ENCODE peak calls at places on chromosomes 12 and 14, in four cellular contexts. Z is dorsolateral prefrontal cortex; T is stimulated activated naive B cell treated with anti-CD40 and anti-IgM and Interleukin-4, amounts not matched to agents 10 μg/mL and 1 μg/mL and 100 μg/mL, for 72 hours; G is RWPE1. Y is an unnamed sample.
A peak's percentile ranks its signal among the peaks of the same experiment; 100 is the strongest.

GRCh38 chr14:61477845-61478438 is 156.6 kb downstream of the PRKCH start:
- DNase-seq in Z (no peak), T (no peak), G (no peak), Y (no peak)

GRCh38 chr12:108640802-108641445 is 7.2 kb upstream of the SELPLG start:
- DNase-seq in Z (peak; percentile 45), T (no peak), G (no peak), Y (no peak)

GRCh38 chr12:47449797-47450196 is 256.0 kb downstream of the RPAP3 start:
- DNase-seq in Z (no peak), T (peak; percentile 20), G (no peak), Y (no peak)

GRCh38 chr14:100392266-100392850 is 69.2 kb downstream of the SLC25A47 start:
- DNase-seq in Z (no peak), T (no peak), G (no peak), Y (no peak)

GRCh38 chr12:69345077-69345476 is 3.1 kb upstream of the LYZ start:
- DNase-seq in Z (no peak), T (no peak), G (no peak), Y (no peak)

GRCh38 chr14:35341454-35342159 is 49.4 kb downstream of the PSMA6 start:
- DNase-seq in Z (peak; percentile 95), T (peak; percentile 43), G (peak; percentile 78), Y (no peak)

GRCh38 chr12:107309020-107309419 is 215.7 kb upstream of the CRY1 start:
- DNase-seq in Z (no peak), T (no peak), G (no peak), Y (no peak)

GRCh38 chr12:48122065-48122834 is 3.1 kb downstream of the PFKM start:
- DNase-seq in Z (no peak), T (no peak), G (no peak), Y (no peak)

GRCh38 chr14:31700282-31701074 is 139.3 kb downstream of the NUBPL start:
- DNase-seq in Z (no peak), T (no peak), G (no peak), Y (no peak)

GRCh38 chr12:122230798-122231197 is 4.9 kb upstream of the DIABLO start:
- DNase-seq in Z (no peak), T (no peak), G (no peak), Y (no peak)

GRCh38 chr12:57237952-57238853 is 8.7 kb downstream of the SHMT2 start:
- DNase-seq in Z (peak; percentile 42), T (no peak), G (no peak), Y (peak; percentile 41)

GRCh38 chr12:13347241-13348043 is 150.9 kb downstream of the EMP1 start:
- DNase-seq in Z (peak; percentile 81), T (no peak), G (peak; percentile 21), Y (no peak)

GRCh38 chr12:132556801-132557200 is 53.6 kb downstream of the LRCOL1 start:
- DNase-seq in Z (no peak), T (no peak), G (no peak), Y (no peak)

GRCh38 chr12:51082561-51083139 is 746 bp downstream of the CSRNP2 start:
- DNase-seq in Z (no peak), T (peak; percentile 3), G (peak; percentile 45), Y (no peak)

GRCh38 chr14:30906752-30907658 is 32.6 kb downstream of the COCH start:
- DNase-seq in Z (no peak), T (no peak), G (no peak), Y (no peak)

GRCh38 chr14:56044196-56044595 is 74.0 kb upstream of the PELI2 start:
- DNase-seq in Z (no peak), T (no peak), G (peak; percentile 8), Y (no peak)

GRCh38 chr14:77197988-77198387 is 16.4 kb downstream of the TMEM63C start:
- DNase-seq in Z (no peak), T (no peak), G (no peak), Y (no peak)

GRCh38 chr14:52877628-52878027 is 73.2 kb downstream of the FERMT2 start:
- DNase-seq in Z (no peak), T (no peak), G (no peak), Y (no peak)

GRCh38 chr12:27340971-27341370 is 8.3 kb downstream of the BMAL2 start:
- DNase-seq in Z (no peak), T (no peak), G (no peak), Y (no peak)

GRCh38 chr12:47860279-47860841 is 40.7 kb upstream of the HDAC7 start:
- DNase-seq in Z (no peak), T (peak; percentile 28), G (no peak), Y (no peak)

GRCh38 chr12:2386566-2386965 is 333.8 kb downstream of the CACNA1C start:
- DNase-seq in Z (no peak), T (no peak), G (no peak), Y (no peak)

GRCh38 chr14:99730876-99731351 is 46.8 kb downstream of the CYP46A1 start:
- DNase-seq in Z (peak; percentile 38), T (no peak), G (no peak), Y (no peak)

GRCh38 chr14:60487211-60487610 is 1.3 kb upstream of the C14orf39 start:
- DNase-seq in Z (no peak), T (no peak), G (no peak), Y (no peak)

GRCh38 chr14:86038401-86038985 is 508.5 kb downstream of the FLRT2 start:
- DNase-seq in Z (peak; percentile 43), T (peak; percentile 11), G (peak; percentile 23), Y (no peak)

GRCh38 chr12:78732481-78732880 is 132.1 kb upstream of the SYT1 start:
- DNase-seq in Z (no peak), T (no peak), G (no peak), Y (no peak)

GRCh38 chr12:120119395-120119973 is 2.9 kb upstream of the RAB35 start:
- DNase-seq in Z (no peak), T (peak; percentile 50), G (no peak), Y (no peak)

GRCh38 chr12:104456417-104456949 is at the start of gene CHST11:
- DNase-seq in Z (peak; percentile 84), T (peak; percentile 84), G (peak; percentile 93), Y (peak; percentile 71)

GRCh38 chr14:23344481-23344880 is 8.2 kb downstream of the SLC22A17 start:
- DNase-seq in Z (no peak), T (no peak), G (no peak), Y (no peak)

GRCh38 chr12:27305673-27306504 is 26.7 kb upstream of the BMAL2 start:
- DNase-seq in Z (no peak), T (no peak), G (peak; percentile 10), Y (no peak)

GRCh38 chr12:4034926-4035325 is 161.7 kb upstream of the PARP11 start:
- DNase-seq in Z (no peak), T (no peak), G (no peak), Y (no peak)